ENCODE peak calls at places on chromosomes 6 and 20, in four cellular contexts. One of them, this sample, is unnamed.

GRCh38 chr20:47792021-47792618 is 6.8 kb upstream of the SULF2 start:
- DNase-seq in putamen: no peak
- DNase-seq in choroid plexus epithelial cell: peak
- DNase-seq in HCEC 1CT: peak
- DNase-seq in this sample: peak

GRCh38 chr6:5753187-5753586 is 253.5 kb downstream of the NRN1 start:
- DNase-seq in putamen: no peak
- DNase-seq in choroid plexus epithelial cell: no peak
- DNase-seq in HCEC 1CT: no peak
- DNase-seq in this sample: no peak

GRCh38 chr20:62354031-62354808 is 12.9 kb downstream of the LAMA5 start:
- DNase-seq in putamen: no peak
- DNase-seq in choroid plexus epithelial cell: no peak
- DNase-seq in HCEC 1CT: no peak
- DNase-seq in this sample: no peak

GRCh38 chr20:10007747-10008146 is 27.0 kb upstream of the ANKEF1 start:
- DNase-seq in putamen: no peak
- DNase-seq in choroid plexus epithelial cell: no peak
- DNase-seq in HCEC 1CT: no peak
- DNase-seq in this sample: no peak

GRCh38 chr20:45918182-45918737 is 6.3 kb upstream of the PLTP start:
- DNase-seq in putamen: no peak
- DNase-seq in choroid plexus epithelial cell: peak
- DNase-seq in HCEC 1CT: peak
- DNase-seq in this sample: peak

GRCh38 chr20:58986968-58987517 is 6.0 kb downstream of the NELFCD start:
- DNase-seq in putamen: no peak
- DNase-seq in choroid plexus epithelial cell: no peak
- DNase-seq in HCEC 1CT: no peak
- DNase-seq in this sample: no peak

GRCh38 chr6:151141685-151142084 is 98.1 kb upstream of the AKAP12 start:
- DNase-seq in putamen: no peak
- DNase-seq in choroid plexus epithelial cell: peak
- DNase-seq in HCEC 1CT: peak
- DNase-seq in this sample: peak

GRCh38 chr6:160273196-160273595 is 14.6 kb upstream of the SLC22A2 start:
- DNase-seq in putamen: no peak
- DNase-seq in choroid plexus epithelial cell: no peak
- DNase-seq in HCEC 1CT: no peak
- DNase-seq in this sample: no peak

GRCh38 chr20:7696311-7696710 is 243.9 kb downstream of the HAO1 start:
- DNase-seq in putamen: no peak
- DNase-seq in choroid plexus epithelial cell: no peak
- DNase-seq in HCEC 1CT: peak
- DNase-seq in this sample: no peak

GRCh38 chr20:13819885-13820645 is 35.2 kb downstream of the NDUFAF5 start:
- DNase-seq in putamen: peak
- DNase-seq in choroid plexus epithelial cell: peak
- DNase-seq in HCEC 1CT: peak
- DNase-seq in this sample: peak

GRCh38 chr20:45857836-45858250 is 429 bp downstream of the ZSWIM3 start:
- DNase-seq in putamen: no peak
- DNase-seq in choroid plexus epithelial cell: peak
- DNase-seq in HCEC 1CT: no peak
- DNase-seq in this sample: no peak

GRCh38 chr6:1390071-1390804 is 862 bp downstream of the FOXF2 start:
- DNase-seq in putamen: no peak
- DNase-seq in choroid plexus epithelial cell: peak
- DNase-seq in HCEC 1CT: peak
- DNase-seq in this sample: peak

GRCh38 chr6:169968541-169969270 is 217.3 kb downstream of the ERMARD start:
- DNase-seq in putamen: no peak
- DNase-seq in choroid plexus epithelial cell: no peak
- DNase-seq in HCEC 1CT: no peak
- DNase-seq in this sample: no peak